ENCODE peak calls at places on chromosomes 11 and 22, in seven cellular contexts. R is Daoy; U is HuH-7.5; O is stimulated activated CD4-positive, alpha-beta T cell treated with anti-CD3 and anti-CD28 coated beads, Interleukin-4, amount 100 ng/mL, for 48 hours; Z is stimulated activated CD8-positive, alpha-beta memory T cell treated with anti-CD3 and anti-CD28 coated beads, Interleukin-2, amount 100 ng/mL, for 48 hours; W is activated CD4-positive, CD25-positive, alpha-beta regulatory T cell treated with anti-CD3 and anti-CD28 coated beads, Interleukin-2, amount 50 U/mL, for 72 hours; F is NCI-H510A. H is an unnamed sample.

GRCh38 chr11:19995131-19995530 is 165.1 kb downstream of the DBX1 start:
- DNase-seq in R (peak), U (no peak), O (no peak), Z (no peak), W (no peak), F (peak), H (no peak)

GRCh38 chr11:58301576-58301975 is 33.5 kb upstream of the OR10W1 start:
- DNase-seq in R (no peak), U (no peak), O (no peak), Z (no peak), W (no peak), F (no peak), H (no peak)

GRCh38 chr11:6648505-6648904 is 7.1 kb downstream of the DCHS1 start:
- DNase-seq in R (no peak), U (no peak), O (no peak), Z (no peak), W (no peak), F (no peak), H (no peak)

GRCh38 chr11:16194566-16194965 is 161.8 kb downstream of the SOX6 start:
- DNase-seq in R (no peak), U (no peak), O (no peak), Z (no peak), W (no peak), F (no peak), H (no peak)

GRCh38 chr22:26342719-26343449 is 86.2 kb upstream of the ASPHD2 start:
- DNase-seq in R (no peak), U (no peak), O (no peak), Z (no peak), W (no peak), F (no peak), H (no peak)

GRCh38 chr22:21657361-21658118 is 8.3 kb upstream of the PPIL2 start:
- DNase-seq in R (peak), U (peak), O (peak), Z (peak), W (peak), F (peak), H (peak)

GRCh38 chr11:72579816-72580647 is 94.2 kb downstream of the PDE2A start:
- DNase-seq in R (no peak), U (no peak), O (no peak), Z (no peak), W (no peak), F (no peak), H (no peak)

GRCh38 chr11:70456921-70457532 is 58.7 kb downstream of the CTTN start:
- DNase-seq in R (no peak), U (no peak), O (no peak), Z (no peak), W (no peak), F (no peak), H (no peak)

GRCh38 chr22:43236401-43237166 is 49.6 kb upstream of the TTLL12 start:
- DNase-seq in R (no peak), U (no peak), O (no peak), Z (no peak), W (no peak), F (no peak), H (no peak)

GRCh38 chr11:109752212-109752825 is 330.3 kb downstream of the C11orf87 start:
- DNase-seq in R (no peak), U (no peak), O (no peak), Z (no peak), W (no peak), F (no peak), H (no peak)

GRCh38 chr11:109914038-109914437 is 179.2 kb upstream of the ZC3H12C start:
- DNase-seq in R (no peak), U (no peak), O (no peak), Z (no peak), W (no peak), F (peak), H (no peak)

GRCh38 chr22:31852691-31853370 is 91.5 kb upstream of the YWHAH start:
- DNase-seq in R (no peak), U (no peak), O (no peak), Z (no peak), W (no peak), F (no peak), H (no peak)

GRCh38 chr11:27204527-27204926 is 158.5 kb downstream of the CCDC34 start:
- DNase-seq in R (peak), U (no peak), O (no peak), Z (peak), W (no peak), F (no peak), H (no peak)

GRCh38 chr11:77506857-77507256 is 33.0 kb upstream of the PAK1 start:
- DNase-seq in R (peak), U (no peak), O (no peak), Z (no peak), W (no peak), F (peak), H (no peak)

GRCh38 chr11:1763336-1763795 is 361 bp downstream of the CTSD start:
- DNase-seq in R (no peak), U (no peak), O (no peak), Z (no peak), W (no peak), F (no peak), H (no peak)

GRCh38 chr11:134754196-134754822 is 342.3 kb upstream of the B3GAT1 start:
- DNase-seq in R (no peak), U (no peak), O (no peak), Z (no peak), W (no peak), F (no peak), H (no peak)

GRCh38 chr11:72829178-72829577 is 15.0 kb downstream of the ATG16L2 start:
- DNase-seq in R (no peak), U (no peak), O (no peak), Z (no peak), W (no peak), F (no peak), H (no peak)

GRCh38 chr11:20038969-20039368 is 121.3 kb downstream of the DBX1 start:
- DNase-seq in R (no peak), U (no peak), O (no peak), Z (no peak), W (no peak), F (no peak), H (no peak)

GRCh38 chr11:120281161-120281795 is 41.3 kb downstream of the POU2F3 start:
- DNase-seq in R (no peak), U (no peak), O (no peak), Z (no peak), W (no peak), F (no peak), H (no peak)